ENCODE peak calls at places on chromosome 13, in five cellular contexts. One of them, this sample, is unnamed.

GRCh38 chr13:39685652-39686051 is 30.2 kb downstream of the COG6 start:
- DNase-seq in RWPE1: no peak
- DNase-seq in AG10803: no peak
- DNase-seq in sigmoid colon: no peak
- DNase-seq in OCI-LY7: no peak
- DNase-seq in this sample: no peak

GRCh38 chr13:111533900-111534645 is 213.6 kb downstream of the TEX29 start:
- DNase-seq in RWPE1: no peak
- DNase-seq in AG10803: no peak
- DNase-seq in sigmoid colon: no peak
- DNase-seq in OCI-LY7: no peak
- DNase-seq in this sample: no peak

GRCh38 chr13:34070006-34070405 is 252.1 kb downstream of the RFC3 start:
- DNase-seq in RWPE1: peak
- DNase-seq in AG10803: no peak
- DNase-seq in sigmoid colon: no peak
- DNase-seq in OCI-LY7: no peak
- DNase-seq in this sample: peak

GRCh38 chr13:52319876-52320275 is 86.1 kb downstream of the THSD1 start:
- DNase-seq in RWPE1: no peak
- DNase-seq in AG10803: no peak
- DNase-seq in sigmoid colon: no peak
- DNase-seq in OCI-LY7: no peak
- DNase-seq in this sample: peak

GRCh38 chr13:113110048-113110851 is 4.7 kb downstream of the F7 start:
- DNase-seq in RWPE1: no peak
- DNase-seq in AG10803: peak
- DNase-seq in sigmoid colon: peak
- DNase-seq in OCI-LY7: no peak
- DNase-seq in this sample: no peak

GRCh38 chr13:76879211-76879875 is 6.9 kb downstream of the KCTD12 start:
- DNase-seq in RWPE1: peak
- DNase-seq in AG10803: peak
- DNase-seq in sigmoid colon: peak
- DNase-seq in OCI-LY7: no peak
- DNase-seq in this sample: peak

GRCh38 chr13:95684463-95684862 is 7.5 kb downstream of the DNAJC3 start:
- DNase-seq in RWPE1: no peak
- DNase-seq in AG10803: no peak
- DNase-seq in sigmoid colon: no peak
- DNase-seq in OCI-LY7: no peak
- DNase-seq in this sample: no peak

GRCh38 chr13:106755542-106755941 is 187.6 kb upstream of the ARGLU1 start:
- DNase-seq in RWPE1: no peak
- DNase-seq in AG10803: no peak
- DNase-seq in sigmoid colon: no peak
- DNase-seq in OCI-LY7: no peak
- DNase-seq in this sample: no peak

GRCh38 chr13:32984857-32985626 is 31.2 kb upstream of the KL start:
- DNase-seq in RWPE1: peak
- DNase-seq in AG10803: no peak
- DNase-seq in sigmoid colon: peak
- DNase-seq in OCI-LY7: no peak
- DNase-seq in this sample: peak

GRCh38 chr13:43006893-43007631 is 15.0 kb upstream of the EPSTI1 start:
- DNase-seq in RWPE1: peak
- DNase-seq in AG10803: peak
- DNase-seq in sigmoid colon: no peak
- DNase-seq in OCI-LY7: no peak
- DNase-seq in this sample: peak

GRCh38 chr13:114063545-114064515 is 68.6 kb downstream of the RASA3 start:
- DNase-seq in RWPE1: no peak
- DNase-seq in AG10803: peak
- DNase-seq in sigmoid colon: peak
- DNase-seq in OCI-LY7: no peak
- DNase-seq in this sample: peak

GRCh38 chr13:30607908-30608307 is 9.8 kb upstream of the USPL1 start:
- DNase-seq in RWPE1: no peak
- DNase-seq in AG10803: no peak
- DNase-seq in sigmoid colon: no peak
- DNase-seq in OCI-LY7: peak
- DNase-seq in this sample: peak

GRCh38 chr13:31053098-31053497 is 108.6 kb downstream of the HSPH1 start:
- DNase-seq in RWPE1: no peak
- DNase-seq in AG10803: peak
- DNase-seq in sigmoid colon: no peak
- DNase-seq in OCI-LY7: no peak
- DNase-seq in this sample: peak

GRCh38 chr13:110265341-110265681 is 41.6 kb downstream of the COL4A1 start:
- DNase-seq in RWPE1: no peak
- DNase-seq in AG10803: no peak
- DNase-seq in sigmoid colon: peak
- DNase-seq in OCI-LY7: no peak
- DNase-seq in this sample: no peak

GRCh38 chr13:20442370-20442769 is 83.3 kb downstream of the CRYL1 start:
- DNase-seq in RWPE1: no peak
- DNase-seq in AG10803: no peak
- DNase-seq in sigmoid colon: no peak
- DNase-seq in OCI-LY7: no peak
- DNase-seq in this sample: no peak

GRCh38 chr13:108325863-108326262 is 56.3 kb downstream of the TNFSF13B start:
- DNase-seq in RWPE1: no peak
- DNase-seq in AG10803: no peak
- DNase-seq in sigmoid colon: no peak
- DNase-seq in OCI-LY7: peak
- DNase-seq in this sample: no peak

GRCh38 chr13:41458187-41458938 is 1.0 kb downstream of the RGCC start:
- DNase-seq in RWPE1: no peak
- DNase-seq in AG10803: no peak
- DNase-seq in sigmoid colon: peak
- DNase-seq in OCI-LY7: peak
- DNase-seq in this sample: peak

DNA sequence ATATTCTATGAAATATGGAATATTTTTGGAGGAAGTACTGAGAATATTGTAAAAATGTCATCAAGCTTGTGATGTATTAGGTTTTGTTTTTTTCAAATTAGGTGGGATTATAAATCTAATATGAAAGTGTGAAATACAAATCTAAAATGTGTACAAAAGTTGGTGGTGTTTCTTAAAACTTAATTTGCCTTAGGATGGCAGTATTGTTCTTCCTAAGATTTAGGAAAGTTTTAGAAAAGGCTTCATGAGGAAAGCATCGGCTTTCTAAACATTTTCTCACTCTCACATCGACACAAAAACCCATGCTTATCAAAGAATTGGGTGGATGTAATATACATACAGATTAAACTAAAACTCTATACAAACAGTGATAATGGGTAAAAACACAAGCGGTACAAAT is 972.0 kb upstream of the PCDH20 start:
- DNase-seq in RWPE1: no peak
- DNase-seq in AG10803: no peak
- DNase-seq in sigmoid colon: no peak
- DNase-seq in OCI-LY7: no peak
- DNase-seq in this sample: peak
- TF ChIP-seq CTCF in RWPE1: peak
- TF ChIP-seq CTCF in AG10803: no peak
- TF ChIP-seq CTCF in sigmoid colon: no peak
- TF ChIP-seq CTCF in OCI-LY7: peak
- TF ChIP-seq CTCF in this sample: peak

GRCh38 chr13:81018936-81019335 is 678.0 kb upstream of the SPRY2 start:
- DNase-seq in RWPE1: no peak
- DNase-seq in AG10803: no peak
- DNase-seq in sigmoid colon: no peak
- DNase-seq in OCI-LY7: no peak
- DNase-seq in this sample: no peak

GRCh38 chr13:81012031-81012430 is 671.1 kb upstream of the SPRY2 start:
- DNase-seq in RWPE1: no peak
- DNase-seq in AG10803: no peak
- DNase-seq in sigmoid colon: no peak
- DNase-seq in OCI-LY7: no peak
- DNase-seq in this sample: no peak

GRCh38 chr13:81020010-81020409 is 679.1 kb upstream of the SPRY2 start:
- DNase-seq in RWPE1: no peak
- DNase-seq in AG10803: no peak
- DNase-seq in sigmoid colon: no peak
- DNase-seq in OCI-LY7: no peak
- DNase-seq in this sample: no peak

GRCh38 chr13:81021284-81021683 is 680.4 kb upstream of the SPRY2 start:
- DNase-seq in RWPE1: no peak
- DNase-seq in AG10803: no peak
- DNase-seq in sigmoid colon: no peak
- DNase-seq in OCI-LY7: no peak
- DNase-seq in this sample: no peak

DNA sequence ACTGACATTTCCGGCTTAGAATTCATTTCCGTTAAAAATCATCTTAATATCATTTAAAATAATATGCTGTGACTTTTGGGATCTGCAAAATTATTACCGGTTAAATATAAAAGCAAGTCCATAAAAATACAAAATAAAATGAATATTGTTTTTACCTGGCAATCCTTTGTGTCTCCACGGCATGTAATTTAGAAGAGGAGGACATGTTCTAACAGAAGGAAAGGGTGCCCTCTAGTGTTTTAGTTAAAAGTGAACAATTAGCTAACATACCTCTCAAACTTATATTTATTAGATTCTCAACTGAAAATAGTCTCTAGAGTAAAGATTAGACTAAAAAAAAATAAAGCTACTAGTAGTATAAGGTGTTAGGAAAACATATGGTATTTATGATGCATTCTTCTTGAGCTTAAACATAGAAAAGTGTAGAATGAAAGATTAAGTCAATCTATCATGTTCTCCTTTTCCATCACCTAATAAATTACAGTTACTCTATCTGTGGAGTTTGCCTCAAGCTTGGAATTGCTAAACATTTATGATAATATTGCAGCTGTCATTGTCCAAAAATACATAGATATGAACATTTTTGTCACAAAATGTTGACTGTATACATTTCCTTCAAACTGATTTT is 676.7 kb upstream of the SPRY2 start:
- DNase-seq in RWPE1: peak
- DNase-seq in AG10803: peak
- DNase-seq in sigmoid colon: no peak
- DNase-seq in OCI-LY7: peak
- DNase-seq in this sample: peak
- TF ChIP-seq CTCF in RWPE1: peak
- TF ChIP-seq CTCF in AG10803: peak
- TF ChIP-seq CTCF in sigmoid colon: peak
- TF ChIP-seq CTCF in OCI-LY7: peak
- TF ChIP-seq CTCF in this sample: peak

DNA sequence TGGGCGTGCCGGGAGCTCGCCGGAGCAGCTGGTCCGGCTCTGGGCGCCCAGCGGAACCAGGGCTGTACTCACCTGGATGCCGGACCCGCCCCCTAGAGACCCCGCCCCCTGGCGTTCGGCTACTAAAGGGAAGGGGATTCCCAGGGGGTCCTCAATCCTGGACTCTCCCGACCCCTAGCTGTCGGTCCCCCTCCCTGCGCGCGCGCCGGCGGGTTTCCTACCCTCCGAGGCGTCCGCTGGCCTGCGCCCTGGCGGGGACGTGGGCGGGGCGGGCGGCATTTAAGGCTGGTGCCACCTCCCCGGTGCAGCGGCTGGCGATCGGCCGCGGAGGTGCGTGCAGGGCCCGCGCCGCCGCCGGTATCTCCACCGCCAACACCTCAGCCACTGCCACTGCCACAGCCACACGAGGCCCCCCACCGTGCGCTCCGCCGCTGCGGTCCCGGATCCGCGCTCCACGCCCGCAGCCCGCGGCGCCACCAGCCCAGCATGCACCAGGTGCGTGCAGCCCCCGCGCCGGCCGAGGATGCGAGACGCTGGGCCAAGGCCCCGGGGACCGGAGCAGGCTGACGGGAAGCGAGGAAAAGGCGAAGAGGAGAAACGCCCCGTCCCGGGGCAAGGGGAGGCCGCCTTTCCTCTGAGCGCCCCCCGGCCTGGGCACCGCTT is at the start of gene ATP12A:
- DNase-seq in RWPE1: peak
- DNase-seq in AG10803: no peak
- DNase-seq in sigmoid colon: no peak
- DNase-seq in OCI-LY7: no peak
- DNase-seq in this sample: no peak
- TF ChIP-seq CTCF in RWPE1: no peak
- TF ChIP-seq CTCF in AG10803: no peak
- TF ChIP-seq CTCF in sigmoid colon: no peak
- TF ChIP-seq CTCF in OCI-LY7: peak
- TF ChIP-seq CTCF in this sample: peak

DNA sequence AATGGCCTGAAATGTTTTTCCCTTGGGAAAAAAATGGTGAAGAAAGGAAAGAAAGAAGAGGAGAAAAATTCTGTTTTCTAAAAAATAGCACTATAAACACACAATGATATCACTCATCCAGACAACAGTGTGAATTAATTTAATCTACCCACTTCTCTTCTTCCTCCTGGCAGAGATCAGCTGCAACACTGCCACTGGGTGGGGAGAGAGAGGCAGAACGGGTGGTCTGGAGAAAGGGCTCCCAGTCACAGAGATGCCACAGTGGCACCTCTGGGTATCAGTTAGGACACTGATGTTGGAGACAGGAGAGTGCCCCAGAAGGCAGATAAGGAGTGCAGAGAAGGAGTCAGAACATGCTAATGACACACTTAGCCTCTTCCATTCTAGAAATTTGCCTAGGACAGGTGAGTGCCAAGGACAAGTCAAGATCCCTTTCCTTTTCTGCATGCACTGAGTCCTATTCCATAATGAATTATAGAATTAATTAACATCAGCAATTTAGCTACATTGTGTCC is 168.6 kb downstream of the SUCLA2 start:
- DNase-seq in RWPE1: no peak
- DNase-seq in AG10803: no peak
- DNase-seq in sigmoid colon: no peak
- DNase-seq in OCI-LY7: no peak
- DNase-seq in this sample: no peak
- TF ChIP-seq CTCF in RWPE1: no peak
- TF ChIP-seq CTCF in AG10803: no peak
- TF ChIP-seq CTCF in sigmoid colon: no peak
- TF ChIP-seq CTCF in OCI-LY7: peak
- TF ChIP-seq CTCF in this sample: no peak

DNA sequence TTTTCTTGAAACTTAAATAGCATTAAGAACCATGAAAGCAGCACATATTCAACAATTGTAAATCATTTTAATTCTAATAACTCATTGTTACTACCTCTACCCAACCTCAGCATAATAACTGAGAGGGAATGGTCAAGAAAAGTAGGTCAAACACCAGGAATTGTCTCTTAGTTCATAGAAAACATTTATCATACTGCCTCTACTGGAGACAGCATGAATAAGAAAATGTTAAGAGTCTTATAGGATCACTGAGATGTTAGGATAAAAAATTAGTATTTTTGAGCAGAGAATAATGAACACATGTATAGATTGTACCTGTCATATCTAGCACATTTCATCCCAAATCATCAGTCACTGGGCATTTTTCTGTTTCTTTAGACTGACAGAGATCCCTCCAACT is 515.3 kb downstream of the PCDH9 start:
- DNase-seq in RWPE1: no peak
- DNase-seq in AG10803: no peak
- DNase-seq in sigmoid colon: no peak
- DNase-seq in OCI-LY7: no peak
- DNase-seq in this sample: no peak
- TF ChIP-seq CTCF in RWPE1: no peak
- TF ChIP-seq CTCF in AG10803: no peak
- TF ChIP-seq CTCF in sigmoid colon: no peak
- TF ChIP-seq CTCF in OCI-LY7: peak
- TF ChIP-seq CTCF in this sample: peak

GRCh38 chr13:102571075-102571474 is 25.7 kb upstream of the TPP2 start:
- DNase-seq in RWPE1: no peak
- DNase-seq in AG10803: no peak
- DNase-seq in sigmoid colon: no peak
- DNase-seq in OCI-LY7: no peak
- DNase-seq in this sample: peak
- TF ChIP-seq CTCF in RWPE1: no peak
- TF ChIP-seq CTCF in AG10803: peak
- TF ChIP-seq CTCF in sigmoid colon: no peak
- TF ChIP-seq CTCF in OCI-LY7: no peak
- TF ChIP-seq CTCF in this sample: no peak

This sample was measured in MCF 10A.